ENCODE peak calls at places on chromosome 7, in four cellular contexts. One of them, this sample, is unnamed.

GRCh38 chr7:5625938-5626337 is 155.5 kb downstream of the RNF216 start:
- DNase-seq in non-pigmented ciliary epithelial cell: peak
- DNase-seq in pancreas: no peak
- DNase-seq in iris pigment epithelial cell: peak
- DNase-seq in this sample: peak

GRCh38 chr7:149887311-149887710 is 13.5 kb downstream of the ATP6V0E2 start:
- DNase-seq in pancreas: no peak
- DNase-seq in non-pigmented ciliary epithelial cell: no peak
- DNase-seq in iris pigment epithelial cell: no peak
- DNase-seq in this sample: no peak

GRCh38 chr7:1314021-1314907 is 81.6 kb downstream of the UNCX start:
- DNase-seq in non-pigmented ciliary epithelial cell: no peak
- DNase-seq in iris pigment epithelial cell: no peak
- DNase-seq in pancreas: no peak
- DNase-seq in this sample: no peak

GRCh38 chr7:129170373-129171021 is 17.9 kb upstream of the SMO start:
- DNase-seq in pancreas: no peak
- DNase-seq in non-pigmented ciliary epithelial cell: no peak
- DNase-seq in iris pigment epithelial cell: no peak
- DNase-seq in this sample: no peak

GRCh38 chr7:45384499-45384898 is 189.7 kb upstream of the ADCY1 start:
- DNase-seq in non-pigmented ciliary epithelial cell: peak
- DNase-seq in iris pigment epithelial cell: peak
- DNase-seq in pancreas: no peak
- DNase-seq in this sample: no peak

GRCh38 chr7:105353752-105354328 is 34.9 kb downstream of the SRPK2 start:
- DNase-seq in non-pigmented ciliary epithelial cell: no peak
- DNase-seq in pancreas: no peak
- DNase-seq in iris pigment epithelial cell: no peak
- DNase-seq in this sample: peak

GRCh38 chr7:200290-200689 is 7.9 kb downstream of the FAM20C start:
- DNase-seq in pancreas: no peak
- DNase-seq in iris pigment epithelial cell: no peak
- DNase-seq in non-pigmented ciliary epithelial cell: no peak
- DNase-seq in this sample: no peak

GRCh38 chr7:81370857-81371256 is 399.0 kb downstream of the HGF start:
- DNase-seq in pancreas: no peak
- DNase-seq in non-pigmented ciliary epithelial cell: no peak
- DNase-seq in iris pigment epithelial cell: no peak
- DNase-seq in this sample: no peak

GRCh38 chr7:137985897-137986251 is 16.0 kb downstream of the CREB3L2 start:
- DNase-seq in iris pigment epithelial cell: no peak
- DNase-seq in pancreas: no peak
- DNase-seq in non-pigmented ciliary epithelial cell: no peak
- DNase-seq in this sample: no peak

GRCh38 chr7:66206909-66207240 is 1.7 kb downstream of the TPST1 start:
- DNase-seq in non-pigmented ciliary epithelial cell: no peak
- DNase-seq in pancreas: no peak
- DNase-seq in iris pigment epithelial cell: no peak
- DNase-seq in this sample: no peak

This sample was measured in stromal cell of bone marrow.